ENCODE peak calls at places on chromosomes 7 and 10, in ten cellular contexts. L is CD8-positive, alpha-beta T cell; H is cardiac muscle cell; F is heart left ventricle; B is suprapubic skin; T is foreskin fibroblast; I is lower leg skin; Q is coronary artery; W is Peyer's patch; Z is AG04450. A is an unnamed sample.

GRCh38 chr10:80463868-80464267 is 9.8 kb downstream of the TSPAN14 start:
- DNase-seq in L (no peak), H (no peak), F (no peak), B (no peak), T (no peak), I (no peak), Q (no peak), W (peak), Z (no peak), A (no peak)

GRCh38 chr10:58143944-58144343 is 123.8 kb downstream of the IPMK start:
- DNase-seq in L (no peak), H (no peak), F (no peak), B (no peak), T (no peak), I (no peak), Q (no peak), W (no peak), Z (no peak), A (no peak)

GRCh38 chr10:22451346-22451745 is 106.0 kb downstream of the SPAG6 start:
- DNase-seq in L (no peak), H (no peak), F (no peak), B (no peak), T (no peak), I (no peak), Q (no peak), W (no peak), Z (no peak), A (no peak)

GRCh38 chr7:2266911-2267310 is 24.9 kb downstream of the NUDT1 start:
- DNase-seq in L (no peak), H (no peak), F (no peak), B (no peak), T (peak), I (no peak), Q (no peak), W (no peak), Z (no peak), A (no peak)

GRCh38 chr7:94338921-94339371 is 55.7 kb upstream of the COL1A2 start:
- DNase-seq in L (no peak), H (no peak), F (no peak), B (no peak), T (peak), I (no peak), Q (no peak), W (no peak), Z (no peak), A (no peak)

GRCh38 chr7:132773527-132773956 is 197.3 kb upstream of the PLXNA4 start:
- DNase-seq in L (no peak), H (peak), F (no peak), B (no peak), T (peak), I (no peak), Q (no peak), W (no peak), Z (peak), A (no peak)

GRCh38 chr10:77571490-77571889 is 66.1 kb downstream of the KCNMA1 start:
- DNase-seq in L (no peak), H (no peak), F (no peak), B (no peak), T (no peak), I (no peak), Q (no peak), W (no peak), Z (no peak), A (no peak)

GRCh38 chr7:28096713-28097112 is 83.9 kb downstream of the JAZF1 start:
- DNase-seq in L (peak), H (peak), F (peak), B (no peak), T (peak), I (no peak), Q (no peak), W (peak), Z (peak), A (no peak)

GRCh38 chr7:21450876-21451275 is 23.0 kb downstream of the SP4 start:
- DNase-seq in L (no peak), H (no peak), F (no peak), B (no peak), T (no peak), I (no peak), Q (no peak), W (no peak), Z (no peak), A (no peak)

GRCh38 chr10:77582710-77583115 is 54.9 kb downstream of the KCNMA1 start:
- DNase-seq in L (no peak), H (peak), F (no peak), B (no peak), T (peak), I (no peak), Q (no peak), W (no peak), Z (no peak), A (no peak)

GRCh38 chr7:17129218-17129617 is 169.2 kb upstream of the AHR start:
- DNase-seq in L (no peak), H (no peak), F (no peak), B (no peak), T (no peak), I (no peak), Q (no peak), W (no peak), Z (no peak), A (no peak)

GRCh38 chr10:34223658-34224057 is 591.4 kb downstream of the PARD3 start:
- DNase-seq in L (no peak), H (no peak), F (no peak), B (no peak), T (no peak), I (no peak), Q (no peak), W (no peak), Z (no peak), A (no peak)

GRCh38 chr7:148142660-148143248 is 447.8 kb upstream of the C7orf33 start:
- DNase-seq in L (no peak), H (peak), F (no peak), B (no peak), T (peak), I (no peak), Q (no peak), W (no peak), Z (no peak), A (no peak)

GRCh38 chr10:79379512-79380124 is 32.3 kb downstream of the PPIF start:
- DNase-seq in L (peak), H (peak), F (no peak), B (no peak), T (peak), I (peak), Q (peak), W (peak), Z (no peak), A (peak)

GRCh38 chr10:71595649-71596048 is 123.9 kb downstream of the C10orf105 start:
- DNase-seq in L (no peak), H (no peak), F (no peak), B (no peak), T (no peak), I (no peak), Q (no peak), W (no peak), Z (no peak), A (no peak)

GRCh38 chr7:66140924-66141323 is 26.3 kb downstream of the CRCP start:
- DNase-seq in L (no peak), H (peak), F (peak), B (peak), T (peak), I (peak), Q (no peak), W (peak), Z (no peak), A (no peak)

GRCh38 chr7:105454921-105455320 is 66.2 kb upstream of the SRPK2 start:
- DNase-seq in L (no peak), H (no peak), F (no peak), B (no peak), T (peak), I (no peak), Q (no peak), W (no peak), Z (no peak), A (no peak)

GRCh38 chr10:114638874-114639625 is 19.0 kb downstream of the ABLIM1 start:
- DNase-seq in L (no peak), H (peak), F (no peak), B (no peak), T (peak), I (peak), Q (no peak), W (no peak), Z (peak), A (no peak)

GRCh38 chr10:13528875-13529713 is at the start of gene BEND7:
- DNase-seq in L (no peak), H (peak), F (peak), B (no peak), T (peak), I (no peak), Q (no peak), W (no peak), Z (no peak), A (no peak)

GRCh38 chr7:36286241-36286640 is 103.4 kb upstream of the ANLN start:
- DNase-seq in L (peak), H (no peak), F (no peak), B (peak), T (no peak), I (no peak), Q (no peak), W (no peak), Z (no peak), A (no peak)

GRCh38 chr10:79382491-79382941 is 35.2 kb downstream of the PPIF start:
- DNase-seq in L (peak), H (no peak), F (peak), B (peak), T (peak), I (peak), Q (peak), W (peak), Z (no peak), A (peak)

GRCh38 chr7:121306565-121306964 is 22.2 kb upstream of the WNT16 start:
- DNase-seq in L (no peak), H (no peak), F (no peak), B (no peak), T (no peak), I (no peak), Q (no peak), W (no peak), Z (no peak), A (no peak)

GRCh38 chr7:54188843-54189242 is 353.3 kb upstream of the VSTM2A start:
- DNase-seq in L (no peak), H (no peak), F (no peak), B (no peak), T (no peak), I (no peak), Q (no peak), W (no peak), Z (no peak), A (no peak)

GRCh38 chr10:119401671-119402395 is 140.7 kb downstream of the RGS10 start:
- DNase-seq in L (no peak), H (peak), F (peak), B (peak), T (peak), I (peak), Q (peak), W (peak), Z (peak), A (no peak)

GRCh38 chr7:17497136-17497535 is 198.7 kb downstream of the AHR start:
- DNase-seq in L (no peak), H (no peak), F (no peak), B (no peak), T (peak), I (no peak), Q (no peak), W (no peak), Z (no peak), A (no peak)

GRCh38 chr10:77637986-77638765 is 568 bp upstream of the KCNMA1 start:
- DNase-seq in L (no peak), H (peak), F (no peak), B (no peak), T (peak), I (no peak), Q (peak), W (no peak), Z (no peak), A (no peak)

GRCh38 chr7:150831851-150832250 is 20.5 kb upstream of the AOC1 start:
- DNase-seq in L (no peak), H (no peak), F (no peak), B (no peak), T (no peak), I (no peak), Q (no peak), W (no peak), Z (no peak), A (no peak)

GRCh38 chr10:77806511-77807157 is 119.9 kb downstream of the DLG5 start:
- DNase-seq in L (no peak), H (no peak), F (no peak), B (no peak), T (no peak), I (no peak), Q (no peak), W (no peak), Z (no peak), A (no peak)

GRCh38 chr7:13577566-13578145 is 411.8 kb downstream of the ETV1 start:
- DNase-seq in L (no peak), H (no peak), F (no peak), B (no peak), T (no peak), I (no peak), Q (no peak), W (no peak), Z (no peak), A (no peak)

GRCh38 chr10:16425449-16425848 is 11.4 kb upstream of the PTER start:
- DNase-seq in L (no peak), H (no peak), F (no peak), B (no peak), T (no peak), I (no peak), Q (no peak), W (no peak), Z (no peak), A (no peak)

GRCh38 chr7:75613351-75613750 is 121.2 kb downstream of the SPDYE5 start:
- DNase-seq in L (no peak), H (no peak), F (no peak), B (no peak), T (no peak), I (no peak), Q (no peak), W (no peak), Z (no peak), A (no peak)

GRCh38 chr10:91350651-91351081 is 59.5 kb upstream of the HECTD2 start:
- DNase-seq in L (no peak), H (peak), F (no peak), B (no peak), T (peak), I (no peak), Q (no peak), W (no peak), Z (no peak), A (no peak)

GRCh38 chr7:70466725-70467364 is 665.1 kb upstream of the GALNT17 start:
- DNase-seq in L (no peak), H (no peak), F (no peak), B (no peak), T (no peak), I (no peak), Q (no peak), W (no peak), Z (no peak), A (no peak)

GRCh38 chr10:23870612-23871011 is 338.3 kb upstream of the KIAA1217 start:
- DNase-seq in L (no peak), H (no peak), F (no peak), B (no peak), T (no peak), I (no peak), Q (no peak), W (no peak), Z (no peak), A (no peak)

GRCh38 chr7:114630186-114630824 is 215.7 kb downstream of the FOXP2 start:
- DNase-seq in L (no peak), H (no peak), F (no peak), B (no peak), T (no peak), I (no peak), Q (no peak), W (no peak), Z (no peak), A (no peak)

GRCh38 chr7:142796501-142797341 is 26.0 kb downstream of the PRSS2 start:
- DNase-seq in L (no peak), H (no peak), F (no peak), B (peak), T (peak), I (peak), Q (peak), W (no peak), Z (no peak), A (no peak)

GRCh38 chr10:73867871-73868631 is 6.3 kb downstream of the CAMK2G start:
- DNase-seq in L (no peak), H (no peak), F (no peak), B (no peak), T (no peak), I (no peak), Q (no peak), W (no peak), Z (no peak), A (no peak)

GRCh38 chr10:73866621-73867020 is 7.7 kb downstream of the CAMK2G start:
- DNase-seq in L (no peak), H (no peak), F (no peak), B (no peak), T (no peak), I (no peak), Q (no peak), W (no peak), Z (no peak), A (no peak)

GRCh38 chr10:73865459-73866442 is 8.6 kb downstream of the CAMK2G start:
- DNase-seq in L (peak), H (no peak), F (peak), B (no peak), T (no peak), I (peak), Q (no peak), W (peak), Z (no peak), A (no peak)

GRCh38 chr10:73868655-73869195 is 5.6 kb downstream of the CAMK2G start:
- DNase-seq in L (no peak), H (no peak), F (no peak), B (no peak), T (no peak), I (no peak), Q (no peak), W (no peak), Z (no peak), A (no peak)

DNA sequence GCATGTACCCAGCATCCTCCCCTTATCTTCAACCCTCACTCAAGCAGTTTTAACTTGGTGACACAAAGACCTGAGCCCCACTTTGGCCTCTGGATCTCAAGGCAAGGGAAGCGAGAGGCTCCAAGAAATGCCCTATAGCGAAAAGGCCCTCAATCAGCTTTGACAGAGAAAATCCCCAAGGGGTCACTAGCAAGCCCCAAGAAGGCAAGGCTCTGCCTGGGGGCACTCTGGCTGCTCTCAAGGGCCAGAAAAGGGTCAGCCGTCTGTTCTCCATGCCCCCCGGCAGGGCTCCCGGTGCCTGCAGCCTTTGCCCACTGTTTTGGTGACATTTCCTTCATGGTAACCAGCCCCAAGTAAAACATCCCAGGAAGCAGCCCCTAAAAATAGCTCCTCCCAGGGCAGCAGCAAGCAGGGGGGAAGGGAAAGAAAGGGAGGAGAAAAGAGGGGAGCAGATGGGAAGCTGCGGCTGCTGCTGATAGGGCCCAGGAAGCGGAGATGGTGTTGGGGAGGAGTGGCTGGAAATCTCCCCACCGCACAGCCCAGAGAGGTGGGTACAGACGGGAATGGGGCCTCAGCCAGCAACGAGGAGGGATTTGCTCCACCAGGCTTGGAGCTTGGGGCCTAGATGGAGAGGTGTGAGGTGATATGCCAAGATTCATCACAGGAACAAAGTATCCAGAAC is 7.1 kb downstream of the CAMK2G start:
- DNase-seq in L (no peak), H (no peak), F (no peak), B (no peak), T (no peak), I (no peak), Q (no peak), W (no peak), Z (no peak), A (no peak)
- TF ChIP-seq CTCF in L (no peak), H (no peak), F (no peak), B (no peak), T (no peak), I (no peak), Q (no peak), W (no peak), Z (no peak), A (no peak)

GRCh38 chr10:131979821-131980270 is 1.9 kb downstream of the BNIP3 start:
- DNase-seq in L (no peak), H (peak), F (peak), B (no peak), T (peak), I (no peak), Q (no peak), W (no peak), Z (no peak), A (no peak)

GRCh38 chr10:131980321-131980720 is 1.4 kb downstream of the BNIP3 start:
- DNase-seq in L (no peak), H (no peak), F (no peak), B (no peak), T (no peak), I (no peak), Q (no peak), W (no peak), Z (no peak), A (no peak)

GRCh38 chr10:131982185-131982756 is 548 bp upstream of the BNIP3 start:
- DNase-seq in L (no peak), H (no peak), F (no peak), B (peak), T (no peak), I (no peak), Q (no peak), W (no peak), Z (no peak), A (no peak)

GRCh38 chr10:131981429-131982184 is at the start of gene BNIP3:
- DNase-seq in L (peak), H (peak), F (peak), B (peak), T (peak), I (peak), Q (peak), W (peak), Z (peak), A (peak)

GRCh38 chr10:131980757-131981428 is 830 bp downstream of the BNIP3 start:
- DNase-seq in L (no peak), H (peak), F (no peak), B (no peak), T (peak), I (no peak), Q (no peak), W (no peak), Z (no peak), A (no peak)
- TF ChIP-seq CTCF in L (no peak), H (peak), F (no peak), B (no peak), T (no peak), I (no peak), Q (no peak), W (no peak), Z (no peak), A (no peak)

GRCh38 chr7:30913821-30914515 is 2.3 kb downstream of the AQP1 start:
- DNase-seq in L (no peak), H (no peak), F (no peak), B (no peak), T (no peak), I (no peak), Q (no peak), W (peak), Z (no peak), A (no peak)
- TF ChIP-seq CTCF in L (no peak), H (no peak), F (no peak), B (no peak), T (no peak), I (no peak), Q (no peak), W (peak), Z (no peak), A (no peak)

GRCh38 chr10:98276316-98276715 is 8.3 kb upstream of the LOXL4 start:
- DNase-seq in L (no peak), H (no peak), F (no peak), B (no peak), T (no peak), I (peak), Q (no peak), W (no peak), Z (no peak), A (no peak)
- TF ChIP-seq CTCF in L (no peak), H (no peak), F (no peak), B (no peak), T (no peak), I (no peak), Q (no peak), W (no peak), Z (no peak), A (no peak)

A was measured in type B pancreatic cell.